ENCODE peak calls at places on chromosome 7, in four cellular contexts. N is SK-N-SH, C is GM12878, E is H1. H is an unnamed sample.

GRCh38 chr7:156895024-156895780 is 2.2 kb upstream of the LMBR1 start:
- DNase-seq in C (no peak), E (no peak), N (no peak), H (no peak)

GRCh38 chr7:96508371-96508770 is 186.5 kb upstream of the SLC25A13 start:
- DNase-seq in E (no peak), N (peak; percentile 49), C (no peak), H (no peak)

GRCh38 chr7:40474790-40475680 is 340.2 kb downstream of the SUGCT start:
- DNase-seq in E (no peak), N (no peak), C (peak; percentile 31), H (no peak)

GRCh38 chr7:43625453-43625852 is 42.5 kb downstream of the STK17A start:
- DNase-seq in N (no peak), C (no peak), E (no peak), H (no peak)

GRCh38 chr7:83976302-83976701 is 218.3 kb downstream of the SEMA3A start:
- DNase-seq in N (peak; percentile 57), E (no peak), C (no peak), H (peak; percentile 21)

GRCh38 chr7:107939472-107940145 is 48.6 kb downstream of the DLD start:
- DNase-seq in C (no peak), E (no peak), N (no peak), H (no peak)

GRCh38 chr7:1576521-1577253 is 6.9 kb upstream of the PSMG3 start:
- DNase-seq in N (no peak), C (no peak), E (no peak), H (no peak)

GRCh38 chr7:1210321-1210978 is 22.2 kb upstream of the UNCX start:
- DNase-seq in C (no peak), N (peak; percentile 64), E (no peak), H (no peak)

GRCh38 chr7:154746551-154746950 is 256.4 kb downstream of the PAXIP1 start:
- DNase-seq in C (no peak), E (no peak), N (no peak), H (no peak)

GRCh38 chr7:151883872-151884271 is 7.0 kb upstream of the PRKAG2 start:
- DNase-seq in N (no peak), E (no peak), C (no peak), H (no peak)

GRCh38 chr7:2717293-2717904 is 29.4 kb downstream of the AMZ1 start:
- DNase-seq in N (peak; percentile 90), E (no peak), C (no peak), H (peak; percentile 88)

DNA sequence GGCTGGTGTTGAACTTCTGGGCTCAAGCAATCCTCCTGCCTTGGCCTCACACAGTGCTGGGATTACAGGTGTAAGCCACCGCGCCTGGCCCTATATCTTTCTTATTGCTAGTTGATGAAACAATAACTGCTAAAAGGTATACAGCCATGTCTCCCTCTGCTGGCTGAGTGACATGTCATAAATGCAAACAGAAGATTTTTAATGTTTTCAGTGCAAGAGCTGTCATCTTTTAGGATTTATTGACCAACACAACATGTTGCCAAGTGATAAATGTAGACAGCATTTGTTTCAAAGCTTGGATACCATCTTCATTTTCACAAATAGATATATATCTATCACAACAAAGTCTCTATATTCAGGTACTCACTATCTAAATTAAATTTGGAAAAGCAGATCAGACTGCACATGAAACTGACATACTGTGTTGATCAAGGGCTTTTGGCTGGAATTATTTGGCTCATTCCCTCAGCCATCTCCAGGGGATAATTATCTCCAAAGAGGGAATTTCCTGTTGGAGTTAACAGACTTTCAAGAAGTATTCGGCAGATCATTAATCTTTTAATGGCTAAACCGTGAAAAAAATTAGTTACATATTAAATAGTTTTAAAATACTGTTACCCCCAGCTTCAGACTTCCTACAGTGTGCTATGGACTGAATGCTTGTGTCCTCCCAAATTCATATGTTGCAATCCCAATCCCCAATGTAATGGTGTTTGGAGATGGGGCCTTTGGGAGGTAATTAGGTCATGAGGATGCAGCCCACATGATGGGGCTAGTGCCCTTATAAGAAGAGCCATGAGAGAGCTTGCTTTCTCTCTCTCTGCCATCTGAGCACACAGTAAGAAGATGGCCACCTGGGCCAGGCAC is 41.3 kb upstream of the SRPK2 start:
- DNase-seq in N (peak; percentile 55), E (no peak), C (no peak), H (peak; percentile 63)
- TF ChIP-seq NRF1 in N (no peak), E (no peak), C (no peak), H (no peak)

GRCh38 chr7:103912906-103913610 is 76.4 kb downstream of the RELN start:
- DNase-seq in N (no peak), E (no peak), C (no peak), H (no peak)
- TF ChIP-seq NRF1 in N (no peak), E (no peak), C (no peak), H (no peak)

GRCh38 chr7:41674505-41675023 is 28.3 kb downstream of the INHBA start:
- DNase-seq in E (no peak), N (no peak), C (no peak), H (no peak)

DNA sequence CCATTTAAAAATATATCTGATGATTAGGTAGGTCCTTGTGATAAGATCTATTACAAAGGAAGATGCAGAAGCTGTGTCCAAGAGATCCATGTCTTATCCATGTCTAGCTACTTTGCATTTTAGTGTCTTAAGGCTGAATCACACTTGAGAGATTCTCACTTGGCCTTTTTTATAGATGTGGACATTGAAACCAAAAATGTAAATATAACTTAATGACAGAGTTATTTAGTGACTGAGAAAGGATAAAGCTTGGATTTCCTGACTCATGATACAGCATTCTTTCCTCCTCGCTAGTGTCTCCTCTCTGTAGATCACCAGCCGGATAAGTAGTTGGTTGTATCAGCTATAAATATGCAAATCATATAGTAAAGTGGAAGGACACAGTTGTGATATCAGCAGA is 23.3 kb downstream of the INHBA start:
- DNase-seq in C (no peak), N (no peak), E (no peak), H (no peak)
- TF ChIP-seq NRF1 in C (no peak), N (no peak), E (no peak), H (no peak)

DNA sequence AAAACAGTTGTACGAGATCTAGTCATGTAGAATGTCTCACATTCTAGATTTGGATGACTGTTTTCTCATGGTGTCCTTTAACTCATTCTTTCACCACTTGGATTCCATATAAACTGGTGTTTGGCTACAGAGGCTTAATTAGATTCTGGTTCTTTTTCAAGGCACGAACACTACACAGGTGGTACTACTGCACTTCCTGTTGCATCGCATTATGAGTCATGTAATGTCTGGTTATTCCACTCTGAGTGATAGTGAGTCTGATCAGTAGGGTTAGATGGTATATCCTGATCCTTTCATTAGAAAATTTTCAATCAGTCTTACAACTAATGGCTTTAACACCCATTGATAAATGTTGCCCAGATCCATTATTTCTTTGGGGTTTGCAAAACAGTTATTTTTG is 11.2 kb upstream of the AKAP9 start:
- DNase-seq in E (no peak), C (no peak), N (no peak), H (no peak)
- TF ChIP-seq NRF1 in E (no peak), C (no peak), N (no peak), H (no peak)

GRCh38 chr7:29806131-29806792 is at the start of gene WIPF3:
- DNase-seq in C (no peak), N (peak; percentile 90), E (peak; percentile 80), H (peak; percentile 89)
- TF ChIP-seq NRF1 in C (no peak), N (no peak), E (no peak), H (no peak)

DNA sequence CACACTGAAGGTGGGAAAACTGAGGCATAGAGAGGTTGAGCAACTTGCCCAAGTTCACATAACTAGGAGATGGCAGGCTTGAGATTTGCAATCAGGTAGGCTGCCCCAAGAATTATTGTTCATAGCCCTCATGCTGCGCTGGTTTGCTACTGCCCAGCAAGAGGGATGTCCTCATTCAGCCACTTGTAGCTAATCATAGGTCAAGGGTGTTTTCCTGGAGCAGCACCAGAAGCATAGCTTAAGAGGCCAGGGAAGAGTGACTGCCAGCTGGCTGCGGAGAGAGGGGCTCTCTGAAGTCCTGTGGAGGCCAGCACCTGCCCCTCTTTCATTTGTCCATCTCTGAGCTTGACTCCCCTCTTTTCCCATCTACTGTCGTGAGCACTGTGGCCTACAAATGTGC is 15.0 kb downstream of the CDHR3 start:
- DNase-seq in E (no peak), C (no peak), N (no peak), H (no peak)
- TF ChIP-seq NRF1 in E (no peak), C (no peak), N (no peak), H (no peak)

DNA sequence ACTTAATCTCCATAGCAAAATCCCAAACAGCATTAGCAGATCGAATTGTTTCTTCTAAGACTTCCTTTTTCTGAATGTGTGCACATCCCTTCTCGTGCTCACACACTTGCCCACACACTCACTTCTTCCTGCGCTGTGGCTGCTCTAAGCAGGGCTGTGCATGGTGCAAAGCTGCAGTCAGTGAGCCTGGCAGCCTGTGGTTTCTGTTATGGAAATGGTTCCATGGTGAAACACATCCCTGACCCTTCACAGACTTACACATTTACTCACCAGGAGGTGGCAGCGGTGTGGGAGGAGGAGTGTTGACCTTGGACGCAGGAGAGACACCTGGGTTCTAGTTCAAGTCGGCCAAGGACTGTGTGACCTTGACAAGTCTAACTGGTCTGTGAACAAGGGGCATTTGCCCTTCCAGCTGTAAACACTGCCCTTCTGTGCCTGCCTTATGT is 24.9 kb downstream of the MTURN start:
- DNase-seq in C (no peak), E (no peak), N (peak; percentile 52), H (peak; percentile 35)
- TF ChIP-seq NRF1 in C (no peak), E (no peak), N (no peak), H (no peak)

H was measured in K562.